ENCODE peak calls at places on chromosome 6, in seven cellular contexts. One of them, this sample, is unnamed.

GRCh38 chr6:50087231-50087954 is 37.7 kb upstream of the DEFB112 start:
- DNase-seq in GM23248: peak
- DNase-seq in esophagus muscularis mucosa: no peak
- DNase-seq in H1: no peak
- DNase-seq in foreskin fibroblast: peak
- DNase-seq in fibroblast of pulmonary artery: peak
- DNase-seq in adrenal gland: no peak
- DNase-seq in this sample: peak

GRCh38 chr6:10395171-10395945 is 19.5 kb downstream of the TFAP2A start:
- DNase-seq in GM23248: no peak
- DNase-seq in esophagus muscularis mucosa: no peak
- DNase-seq in H1: no peak
- DNase-seq in foreskin fibroblast: no peak
- DNase-seq in fibroblast of pulmonary artery: no peak
- DNase-seq in adrenal gland: no peak
- DNase-seq in this sample: no peak

GRCh38 chr6:31871068-31871659 is 7.6 kb downstream of the SLC44A4 start:
- DNase-seq in GM23248: no peak
- DNase-seq in esophagus muscularis mucosa: no peak
- DNase-seq in H1: no peak
- DNase-seq in foreskin fibroblast: peak
- DNase-seq in fibroblast of pulmonary artery: peak
- DNase-seq in adrenal gland: peak
- DNase-seq in this sample: no peak

GRCh38 chr6:31836676-31837611 is 9.4 kb downstream of the HSPA1B start:
- DNase-seq in GM23248: peak
- DNase-seq in esophagus muscularis mucosa: no peak
- DNase-seq in H1: no peak
- DNase-seq in foreskin fibroblast: peak
- DNase-seq in fibroblast of pulmonary artery: peak
- DNase-seq in adrenal gland: no peak
- DNase-seq in this sample: no peak

GRCh38 chr6:150126641-150127291 is 16.1 kb upstream of the PPP1R14C start:
- DNase-seq in GM23248: no peak
- DNase-seq in esophagus muscularis mucosa: no peak
- DNase-seq in H1: no peak
- DNase-seq in foreskin fibroblast: no peak
- DNase-seq in fibroblast of pulmonary artery: no peak
- DNase-seq in adrenal gland: no peak
- DNase-seq in this sample: no peak

GRCh38 chr6:134347916-134348805 is 30.2 kb upstream of the SGK1 start:
- DNase-seq in GM23248: peak
- DNase-seq in esophagus muscularis mucosa: no peak
- DNase-seq in H1: no peak
- DNase-seq in foreskin fibroblast: peak
- DNase-seq in fibroblast of pulmonary artery: peak
- DNase-seq in adrenal gland: peak
- DNase-seq in this sample: peak

GRCh38 chr6:89122625-89123024 is 4.8 kb upstream of the SRSF12 start:
- DNase-seq in GM23248: peak
- DNase-seq in esophagus muscularis mucosa: no peak
- DNase-seq in H1: no peak
- DNase-seq in foreskin fibroblast: peak
- DNase-seq in fibroblast of pulmonary artery: peak
- DNase-seq in adrenal gland: no peak
- DNase-seq in this sample: no peak

GRCh38 chr6:28597217-28597835 is 71.6 kb downstream of the GPX5 start:
- DNase-seq in GM23248: peak
- DNase-seq in esophagus muscularis mucosa: no peak
- DNase-seq in H1: peak
- DNase-seq in foreskin fibroblast: peak
- DNase-seq in fibroblast of pulmonary artery: peak
- DNase-seq in adrenal gland: peak
- DNase-seq in this sample: no peak

GRCh38 chr6:53793318-53793975 is 1.4 kb upstream of the LRRC1 start:
- DNase-seq in GM23248: peak
- DNase-seq in esophagus muscularis mucosa: no peak
- DNase-seq in H1: peak
- DNase-seq in foreskin fibroblast: peak
- DNase-seq in fibroblast of pulmonary artery: peak
- DNase-seq in adrenal gland: peak
- DNase-seq in this sample: no peak

GRCh38 chr6:155026366-155027045 is 31.4 kb downstream of the TIAM2 start:
- DNase-seq in GM23248: peak
- DNase-seq in esophagus muscularis mucosa: no peak
- DNase-seq in H1: no peak
- DNase-seq in foreskin fibroblast: peak
- DNase-seq in fibroblast of pulmonary artery: peak
- DNase-seq in adrenal gland: peak
- DNase-seq in this sample: peak

GRCh38 chr6:113481910-113482309 is 375.2 kb upstream of the MARCKS start:
- DNase-seq in GM23248: no peak
- DNase-seq in esophagus muscularis mucosa: no peak
- DNase-seq in H1: no peak
- DNase-seq in foreskin fibroblast: no peak
- DNase-seq in fibroblast of pulmonary artery: no peak
- DNase-seq in adrenal gland: no peak
- DNase-seq in this sample: no peak

GRCh38 chr6:125986295-125986955 is at the start of gene TRMT11:
- DNase-seq in GM23248: peak
- DNase-seq in esophagus muscularis mucosa: peak
- DNase-seq in H1: peak
- DNase-seq in foreskin fibroblast: peak
- DNase-seq in fibroblast of pulmonary artery: peak
- DNase-seq in adrenal gland: peak
- DNase-seq in this sample: peak

GRCh38 chr6:161411265-161411944 is 137.5 kb upstream of the AGPAT4 start:
- DNase-seq in GM23248: peak
- DNase-seq in esophagus muscularis mucosa: no peak
- DNase-seq in H1: no peak
- DNase-seq in foreskin fibroblast: no peak
- DNase-seq in fibroblast of pulmonary artery: no peak
- DNase-seq in adrenal gland: no peak
- DNase-seq in this sample: no peak

GRCh38 chr6:19268117-19268516 is 569.1 kb upstream of the ID4 start:
- DNase-seq in GM23248: no peak
- DNase-seq in esophagus muscularis mucosa: no peak
- DNase-seq in H1: no peak
- DNase-seq in foreskin fibroblast: no peak
- DNase-seq in fibroblast of pulmonary artery: no peak
- DNase-seq in adrenal gland: no peak
- DNase-seq in this sample: no peak

GRCh38 chr6:153063936-153064335 is 61.4 kb upstream of the MTRF1L start:
- DNase-seq in GM23248: no peak
- DNase-seq in esophagus muscularis mucosa: no peak
- DNase-seq in H1: no peak
- DNase-seq in foreskin fibroblast: no peak
- DNase-seq in fibroblast of pulmonary artery: no peak
- DNase-seq in adrenal gland: no peak
- DNase-seq in this sample: no peak

GRCh38 chr6:153074761-153075160 is 56.3 kb downstream of the RGS17 start:
- DNase-seq in GM23248: no peak
- DNase-seq in esophagus muscularis mucosa: no peak
- DNase-seq in H1: no peak
- DNase-seq in foreskin fibroblast: peak
- DNase-seq in fibroblast of pulmonary artery: peak
- DNase-seq in adrenal gland: no peak
- DNase-seq in this sample: no peak

GRCh38 chr6:153065222-153065621 is 62.7 kb upstream of the MTRF1L start:
- DNase-seq in GM23248: no peak
- DNase-seq in esophagus muscularis mucosa: no peak
- DNase-seq in H1: no peak
- DNase-seq in foreskin fibroblast: no peak
- DNase-seq in fibroblast of pulmonary artery: no peak
- DNase-seq in adrenal gland: no peak
- DNase-seq in this sample: no peak

GRCh38 chr6:153070756-153071155 is 60.3 kb downstream of the RGS17 start:
- DNase-seq in GM23248: no peak
- DNase-seq in esophagus muscularis mucosa: no peak
- DNase-seq in H1: no peak
- DNase-seq in foreskin fibroblast: no peak
- DNase-seq in fibroblast of pulmonary artery: no peak
- DNase-seq in adrenal gland: no peak
- DNase-seq in this sample: no peak

DNA sequence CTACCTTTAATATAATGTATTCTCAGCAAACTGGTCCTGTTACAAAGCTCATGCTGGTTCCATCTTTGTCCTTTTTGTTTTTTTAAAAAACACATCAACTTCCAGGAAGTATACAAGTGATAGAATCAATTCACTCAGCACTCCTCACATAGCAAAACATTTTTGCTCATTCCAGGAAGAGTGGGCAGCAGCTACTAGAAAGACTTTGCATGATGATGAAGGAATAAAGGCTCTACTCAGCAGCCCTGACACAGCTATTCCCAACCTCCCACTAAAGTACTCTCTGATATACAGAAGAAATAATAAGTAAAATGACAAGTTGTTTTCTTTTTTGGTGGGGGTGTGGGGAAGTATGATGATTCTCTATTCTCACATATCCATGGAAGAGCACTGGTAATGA is 61.2 kb downstream of the RGS17 start:
- DNase-seq in GM23248: no peak
- DNase-seq in esophagus muscularis mucosa: no peak
- DNase-seq in H1: no peak
- DNase-seq in foreskin fibroblast: no peak
- DNase-seq in fibroblast of pulmonary artery: no peak
- DNase-seq in adrenal gland: no peak
- DNase-seq in this sample: no peak
- H3K4me3 ChIP-seq in GM23248: no peak
- H3K4me3 ChIP-seq in esophagus muscularis mucosa: no peak
- H3K4me3 ChIP-seq in H1: no peak
- H3K4me3 ChIP-seq in foreskin fibroblast: no peak
- H3K4me3 ChIP-seq in fibroblast of pulmonary artery: no peak
- H3K4me3 ChIP-seq in adrenal gland: no peak
- H3K4me3 ChIP-seq in this sample: no peak

GRCh38 chr6:111803384-111803783 is 69.9 kb downstream of the FYN start:
- DNase-seq in GM23248: no peak
- DNase-seq in esophagus muscularis mucosa: no peak
- DNase-seq in H1: no peak
- DNase-seq in foreskin fibroblast: no peak
- DNase-seq in fibroblast of pulmonary artery: no peak
- DNase-seq in adrenal gland: no peak
- DNase-seq in this sample: no peak
- H3K4me3 ChIP-seq in GM23248: no peak
- H3K4me3 ChIP-seq in esophagus muscularis mucosa: no peak
- H3K4me3 ChIP-seq in H1: no peak
- H3K4me3 ChIP-seq in foreskin fibroblast: no peak
- H3K4me3 ChIP-seq in fibroblast of pulmonary artery: no peak
- H3K4me3 ChIP-seq in adrenal gland: no peak
- H3K4me3 ChIP-seq in this sample: no peak

GRCh38 chr6:152170702-152171667 is 363.5 kb downstream of the ESR1 start:
- DNase-seq in GM23248: no peak
- DNase-seq in esophagus muscularis mucosa: no peak
- DNase-seq in H1: no peak
- DNase-seq in foreskin fibroblast: no peak
- DNase-seq in fibroblast of pulmonary artery: peak
- DNase-seq in adrenal gland: no peak
- DNase-seq in this sample: no peak

GRCh38 chr6:152173321-152173720 is 365.8 kb downstream of the ESR1 start:
- DNase-seq in GM23248: peak
- DNase-seq in esophagus muscularis mucosa: no peak
- DNase-seq in H1: no peak
- DNase-seq in foreskin fibroblast: peak
- DNase-seq in fibroblast of pulmonary artery: no peak
- DNase-seq in adrenal gland: no peak
- DNase-seq in this sample: no peak

GRCh38 chr6:152166897-152167296 is 359.4 kb downstream of the ESR1 start:
- DNase-seq in GM23248: no peak
- DNase-seq in esophagus muscularis mucosa: no peak
- DNase-seq in H1: no peak
- DNase-seq in foreskin fibroblast: no peak
- DNase-seq in fibroblast of pulmonary artery: no peak
- DNase-seq in adrenal gland: no peak
- DNase-seq in this sample: no peak

GRCh38 chr6:152167639-152168603 is 360.4 kb downstream of the ESR1 start:
- DNase-seq in GM23248: peak
- DNase-seq in esophagus muscularis mucosa: no peak
- DNase-seq in H1: no peak
- DNase-seq in foreskin fibroblast: no peak
- DNase-seq in fibroblast of pulmonary artery: no peak
- DNase-seq in adrenal gland: no peak
- DNase-seq in this sample: no peak

DNA sequence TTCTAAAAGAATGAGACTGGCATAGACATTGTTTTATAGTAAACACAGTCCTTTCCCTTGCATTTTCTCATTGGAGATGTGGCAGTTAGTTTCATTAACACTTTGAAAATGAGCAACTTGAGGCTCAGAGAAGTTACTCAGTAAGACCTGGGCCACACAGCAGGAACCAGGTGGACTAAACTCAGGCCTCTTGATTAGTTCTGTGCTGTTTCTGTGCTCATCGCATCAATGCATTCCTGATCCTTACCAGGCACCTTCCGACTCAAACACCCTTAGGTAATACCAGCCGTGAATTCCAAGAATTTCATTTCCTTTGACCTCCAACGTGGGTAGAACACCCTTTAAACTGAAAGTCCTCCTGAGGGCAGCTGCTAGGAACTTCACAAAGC is 362.8 kb downstream of the ESR1 start:
- DNase-seq in GM23248: no peak
- DNase-seq in esophagus muscularis mucosa: no peak
- DNase-seq in H1: no peak
- DNase-seq in foreskin fibroblast: no peak
- DNase-seq in fibroblast of pulmonary artery: no peak
- DNase-seq in adrenal gland: no peak
- DNase-seq in this sample: no peak
- H3K4me3 ChIP-seq in GM23248: no peak
- H3K4me3 ChIP-seq in esophagus muscularis mucosa: no peak
- H3K4me3 ChIP-seq in H1: no peak
- H3K4me3 ChIP-seq in foreskin fibroblast: no peak
- H3K4me3 ChIP-seq in fibroblast of pulmonary artery: no peak
- H3K4me3 ChIP-seq in adrenal gland: no peak
- H3K4me3 ChIP-seq in this sample: no peak

DNA sequence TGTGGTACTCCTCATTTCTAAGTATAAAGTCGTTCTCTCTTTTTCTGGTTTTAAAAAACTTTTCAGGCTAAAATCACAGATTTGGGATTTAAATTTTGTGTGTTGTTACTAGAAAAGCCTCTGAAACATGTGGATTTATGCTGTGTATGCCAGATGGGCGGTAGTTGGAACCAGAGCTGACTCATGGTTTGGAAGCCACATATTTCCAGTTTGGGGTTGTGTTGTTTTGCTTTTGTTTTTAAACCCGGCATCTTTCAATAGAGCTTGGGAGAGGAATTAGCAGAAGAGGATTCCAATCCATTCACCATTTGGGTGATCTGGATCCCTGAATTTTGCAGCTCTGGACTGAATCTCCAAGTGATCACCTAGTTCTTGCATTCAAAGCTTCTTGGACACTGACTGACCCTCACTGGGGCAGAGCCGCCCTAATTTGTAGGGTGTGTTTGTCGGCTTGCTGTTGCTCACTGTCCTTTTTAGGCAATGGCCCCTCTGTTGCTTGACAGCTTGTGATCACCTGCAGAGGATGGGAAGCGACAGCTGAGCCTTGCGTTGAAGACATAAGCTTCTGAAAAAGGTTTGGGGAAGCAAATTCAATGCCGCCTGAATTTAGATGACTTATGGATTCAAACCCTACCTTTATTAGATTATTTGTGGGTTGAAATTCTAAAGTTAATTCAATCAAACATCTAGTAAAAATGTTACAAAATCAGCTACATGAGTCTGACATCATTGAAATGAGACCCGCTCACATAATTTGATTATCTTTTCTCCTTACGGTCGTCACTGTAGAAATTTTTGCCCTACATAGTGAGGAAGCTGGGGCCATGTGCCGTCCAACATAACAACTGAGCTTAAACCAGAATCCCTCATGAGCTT is 79.9 kb upstream of the CD83 start:
- DNase-seq in GM23248: peak
- DNase-seq in esophagus muscularis mucosa: no peak
- DNase-seq in H1: no peak
- DNase-seq in foreskin fibroblast: peak
- DNase-seq in fibroblast of pulmonary artery: peak
- DNase-seq in adrenal gland: no peak
- DNase-seq in this sample: peak
- H3K4me3 ChIP-seq in GM23248: peak
- H3K4me3 ChIP-seq in esophagus muscularis mucosa: no peak
- H3K4me3 ChIP-seq in H1: no peak
- H3K4me3 ChIP-seq in foreskin fibroblast: no peak
- H3K4me3 ChIP-seq in fibroblast of pulmonary artery: no peak
- H3K4me3 ChIP-seq in adrenal gland: no peak
- H3K4me3 ChIP-seq in this sample: no peak